ENCODE peak calls at places on chromosomes 5 and 9, in nine cellular contexts. S, L, J, P, H, C, V, X and R are unnamed samples.

GRCh38 chr5:97525780-97526179 is 342.7 kb upstream of the RIOK2 start:
- DNase-seq in V (no peak), S (no peak), L (no peak), J (no peak), P (no peak), X (no peak), H (peak; percentile 5), C (no peak), R (no peak)

GRCh38 chr9:133408042-133408441 is 9.8 kb downstream of the REXO4 start:
- DNase-seq in S (no peak), X (no peak), L (no peak), J (no peak), H (no peak), V (no peak), C (no peak), P (no peak), R (no peak)

GRCh38 chr9:133532937-133533668 is 1.4 kb upstream of the ADAMTSL2 start:
- DNase-seq in L (peak; percentile 26), V (no peak), S (peak; percentile 26), H (peak; percentile 87), C (peak; percentile 52), X (peak; percentile 20), J (peak; percentile 57), P (no peak), R (peak; percentile 52)

GRCh38 chr9:108634669-108635462 is 220.9 kb downstream of the ACTL7B start:
- DNase-seq in L (peak; percentile 61), V (peak; percentile 51), C (no peak), H (no peak), S (peak; percentile 100), X (no peak), J (peak; percentile 31), P (no peak), R (no peak)

GRCh38 chr5:5497132-5497748 is 74.8 kb downstream of the ICE1 start:
- DNase-seq in H (peak; percentile 78), C (peak; percentile 62), S (peak; percentile 52), V (no peak), X (peak; percentile 58), J (peak; percentile 72), P (no peak), L (peak; percentile 48), R (peak; percentile 87)

GRCh38 chr5:98773214-98773463 is 324 bp upstream of the RGMB start:
- DNase-seq in L (no peak), S (no peak), V (no peak), J (no peak), H (no peak), X (peak; percentile 95), P (no peak), C (no peak), R (no peak)

GRCh38 chr9:91024841-91025240 is 223.2 kb downstream of the SYK start:
- DNase-seq in C (no peak), H (no peak), S (no peak), P (no peak), V (no peak), L (no peak), X (no peak), J (no peak), R (no peak)

GRCh38 chr5:169426674-169427250 is 125.8 kb upstream of the SLIT3 start:
- DNase-seq in L (no peak), X (no peak), P (no peak), C (no peak), J (no peak), V (no peak), H (peak; percentile 67), S (no peak), R (no peak)

GRCh38 chr5:180395540-180396274 is 42.6 kb upstream of the GFPT2 start:
- DNase-seq in H (no peak), P (no peak), J (peak; percentile 8), C (no peak), L (no peak), X (no peak), V (no peak), S (no peak), R (no peak)

GRCh38 chr9:121699271-121700164 is 48.1 kb downstream of the DAB2IP start:
- DNase-seq in S (no peak), P (no peak), J (peak; percentile 52), V (no peak), C (peak; percentile 53), L (peak; percentile 67), X (no peak), H (peak; percentile 73), R (peak; percentile 48)

GRCh38 chr5:998975-999501 is 9.6 kb upstream of the NKD2 start:
- DNase-seq in X (no peak), C (no peak), L (no peak), V (no peak), J (no peak), P (no peak), H (no peak), S (no peak), R (no peak)

GRCh38 chr9:115921301-115921700 is 232.3 kb upstream of the PAPPA start:
- DNase-seq in C (no peak), V (no peak), S (no peak), X (peak; percentile 68), P (no peak), H (no peak), J (no peak), L (peak; percentile 71), R (peak; percentile 44)

GRCh38 chr9:126965541-126966428 is 51.2 kb downstream of the RALGPS1 start:
- DNase-seq in P (peak; percentile 21), L (peak; percentile 39), S (peak; percentile 45), J (peak; percentile 55), V (no peak), X (peak; percentile 42), H (peak; percentile 74), C (peak; percentile 51), R (peak; percentile 78)

GRCh38 chr5:1032551-1033027 is 24.0 kb downstream of the NKD2 start:
- DNase-seq in S (no peak), J (no peak), X (no peak), L (no peak), V (no peak), P (no peak), H (no peak), C (no peak), R (no peak)

GRCh38 chr5:137743031-137743640 is 7.2 kb upstream of the KLHL3 start:
- DNase-seq in H (peak; percentile 91), X (peak; percentile 46), V (no peak), C (peak; percentile 68), J (peak; percentile 73), S (peak; percentile 64), L (peak; percentile 62), P (no peak), R (peak; percentile 90)

GRCh38 chr5:171808951-171809350 is 23.3 kb downstream of the SMIM23 start:
- DNase-seq in L (peak; percentile 81), C (no peak), V (no peak), S (peak; percentile 33), J (no peak), X (peak; percentile 64), H (no peak), P (peak; percentile 11), R (peak; percentile 6)

DNA sequence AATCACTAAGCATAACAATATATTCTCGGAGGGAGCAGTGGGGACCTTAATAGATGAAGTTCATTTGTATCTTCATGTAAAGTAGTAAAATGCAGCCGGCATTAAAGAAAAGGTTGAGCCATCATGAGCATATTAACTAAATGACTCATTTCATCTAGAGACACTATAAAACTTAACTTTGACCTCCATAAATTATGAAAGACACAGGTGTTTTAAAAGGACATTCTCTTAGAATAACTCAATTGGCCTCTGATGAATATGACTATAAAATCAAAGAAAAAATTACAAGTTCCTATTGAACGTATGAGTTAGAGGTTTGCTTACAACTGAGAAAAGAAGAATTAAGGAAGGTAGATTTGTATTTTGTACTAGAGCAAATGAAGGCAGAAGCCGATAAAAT is 220.3 kb downstream of the SEMA5A start:
- DNase-seq in S (no peak), C (no peak), J (peak; percentile 78), V (no peak), H (no peak), L (no peak), X (no peak), P (no peak), R (no peak)
- H3K4me3 ChIP-seq in S (no peak overlapping the region), C (no peak overlapping the region), J (no peak overlapping the region), V (no peak overlapping the region), H (no peak overlapping the region), L (no peak overlapping the region), X (no peak overlapping the region), P (no peak overlapping the region), R (no peak overlapping the region)

GRCh38 chr9:2623866-2624682 is 2.5 kb downstream of the VLDLR start:
- DNase-seq in C (no peak), J (no peak), V (no peak), H (peak; percentile 61), L (no peak), S (peak; percentile 2), P (no peak), X (no peak), R (no peak)

GRCh38 chr9:2623046-2623865 is 1.7 kb downstream of the VLDLR start:
- DNase-seq in S (peak; percentile 94), P (no peak), C (peak; percentile 68), H (peak; percentile 71), V (no peak), J (no peak), L (peak; percentile 42), X (peak; percentile 26), R (peak; percentile 41)

GRCh38 chr9:2620876-2621677 is 510 bp upstream of the VLDLR start:
- DNase-seq in S (peak; percentile 80), C (peak; percentile 83), L (peak; percentile 78), V (peak; percentile 24), H (peak; percentile 94), X (peak; percentile 81), J (peak; percentile 44), P (peak; percentile 53), R (peak; percentile 70)

GRCh38 chr9:2621678-2622360 is at the start of gene VLDLR:
- DNase-seq in L (peak; percentile 20), P (no peak), S (peak; percentile 5), H (peak; percentile 72), J (no peak), X (peak; percentile 10), C (peak; percentile 77), V (no peak), R (no peak)

GRCh38 chr9:2622361-2623045 is 916 bp downstream of the VLDLR start:
- DNase-seq in V (no peak), X (peak; percentile 13), J (no peak), C (peak; percentile 40), L (peak; percentile 27), S (peak; percentile 10), H (peak; percentile 52), P (no peak), R (no peak)
- TF ChIP-seq CTCF in V (no peak), X (no peak), J (no peak), C (no peak), L (no peak), S (peak; percentile 22), H (no peak), P (no peak), R (no peak)

GRCh38 chr5:150759334-150759583 is 442 bp upstream of the DCTN4 start:
- DNase-seq in V (no peak), C (no peak), X (no peak), H (no peak), P (no peak), S (no peak), J (no peak), L (no peak), R (no peak)
- H3K4me3 ChIP-seq in V (peak overlapping the region; percentile 84), C (peak overlapping the region; percentile 1), X (peak overlapping the region; percentile 90), H (peak overlapping the region; percentile 72), P (peak overlapping the region; percentile 88), S (peak overlapping the region; percentile 58), J (peak overlapping the region; percentile 84), L (peak overlapping the region; percentile 49), R (peak overlapping the region; percentile 82)

DNA sequence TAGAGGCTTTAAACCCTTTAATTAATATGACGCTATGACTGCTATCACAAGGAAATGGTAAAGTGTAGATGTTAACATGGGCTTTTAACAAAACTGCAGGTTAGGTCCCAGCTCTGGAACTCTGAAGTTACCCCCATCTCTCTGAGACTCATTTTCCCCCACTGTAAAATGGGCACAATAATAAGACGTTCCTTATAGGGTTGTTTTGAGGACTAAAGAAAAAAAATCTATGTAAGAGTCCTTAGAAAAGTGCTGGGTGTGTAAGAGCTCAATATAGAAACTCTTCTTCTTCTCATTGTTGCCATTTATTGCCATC is 45.8 kb upstream of the STK32A start:
- DNase-seq in V (no peak), J (no peak), C (no peak), L (no peak), X (no peak), P (no peak), H (no peak), S (no peak), R (no peak)
- TF ChIP-seq CTCF in V (no peak), J (no peak), C (no peak), L (no peak), X (no peak), P (no peak), H (no peak), S (no peak), R (no peak)